ENCODE peak calls at places on chromosome 12, in four cellular contexts. One of them, this sample, is unnamed.
A peak's percentile ranks its signal among the peaks of the same experiment; 100 is the strongest.

GRCh38 chr12:51247523-51248206 is 9.0 kb downstream of the DAZAP2 start:
- DNase-seq in bronchial epithelial cell: no peak
- DNase-seq in fibroblast of lung: no peak
- DNase-seq in cardiac fibroblast: no peak
- DNase-seq in this sample: no peak

GRCh38 chr12:57755454-57756372 is 810 bp downstream of the MARCHF9 start:
- DNase-seq in cardiac fibroblast: no peak
- DNase-seq in fibroblast of lung: no peak
- DNase-seq in bronchial epithelial cell: no peak
- DNase-seq in this sample: no peak

GRCh38 chr12:78959556-78959955 is 95.0 kb downstream of the SYT1 start:
- DNase-seq in bronchial epithelial cell: no peak
- DNase-seq in cardiac fibroblast: no peak
- DNase-seq in fibroblast of lung: no peak
- DNase-seq in this sample: peak; percentile 32

GRCh38 chr12:19369691-19370148 is 69.6 kb upstream of the AEBP2 start:
- DNase-seq in bronchial epithelial cell: peak; percentile 85
- DNase-seq in fibroblast of lung: peak; percentile 85
- DNase-seq in cardiac fibroblast: peak; percentile 17
- DNase-seq in this sample: no peak

GRCh38 chr12:3365416-3366385 is 125.3 kb upstream of the PRMT8 start:
- DNase-seq in cardiac fibroblast: no peak
- DNase-seq in bronchial epithelial cell: peak; percentile 6
- DNase-seq in fibroblast of lung: no peak
- DNase-seq in this sample: no peak

GRCh38 chr12:25824729-25825128 is 133.8 kb upstream of the RASSF8 start:
- DNase-seq in bronchial epithelial cell: no peak
- DNase-seq in cardiac fibroblast: no peak
- DNase-seq in fibroblast of lung: no peak
- DNase-seq in this sample: no peak

GRCh38 chr12:112584266-112584722 is 165.5 kb downstream of the PTPN11 start:
- DNase-seq in cardiac fibroblast: peak; percentile 2
- DNase-seq in fibroblast of lung: no peak
- DNase-seq in bronchial epithelial cell: no peak
- DNase-seq in this sample: no peak

GRCh38 chr12:3745152-3745551 is 7.8 kb downstream of the CRACR2A start:
- DNase-seq in fibroblast of lung: no peak
- DNase-seq in cardiac fibroblast: no peak
- DNase-seq in bronchial epithelial cell: no peak
- DNase-seq in this sample: no peak

GRCh38 chr12:88684170-88684569 is 103.9 kb upstream of the KITLG start:
- DNase-seq in bronchial epithelial cell: no peak
- DNase-seq in fibroblast of lung: no peak
- DNase-seq in cardiac fibroblast: no peak
- DNase-seq in this sample: no peak

GRCh38 chr12:52175411-52176350 is 16.1 kb downstream of the KRT80 start:
- DNase-seq in bronchial epithelial cell: peak; percentile 92
- DNase-seq in cardiac fibroblast: peak; percentile 65
- DNase-seq in fibroblast of lung: peak; percentile 54
- DNase-seq in this sample: peak; percentile 87

GRCh38 chr12:54052745-54053624 is 650 bp upstream of the HOXC4 start:
- DNase-seq in fibroblast of lung: peak; percentile 14
- DNase-seq in cardiac fibroblast: no peak
- DNase-seq in bronchial epithelial cell: no peak
- DNase-seq in this sample: no peak

GRCh38 chr12:9634177-9634803 is 26.6 kb upstream of the KLRB1 start:
- DNase-seq in fibroblast of lung: peak; percentile 68
- DNase-seq in bronchial epithelial cell: peak; percentile 56
- DNase-seq in cardiac fibroblast: peak; percentile 73
- DNase-seq in this sample: peak; percentile 70

GRCh38 chr12:128583453-128583852 is 240.3 kb downstream of the SLC15A4 start:
- DNase-seq in bronchial epithelial cell: no peak
- DNase-seq in fibroblast of lung: no peak
- DNase-seq in cardiac fibroblast: no peak
- DNase-seq in this sample: no peak

GRCh38 chr12:10554228-10554970 is 48.7 kb downstream of the EIF2S3B start:
- DNase-seq in bronchial epithelial cell: no peak
- DNase-seq in cardiac fibroblast: no peak
- DNase-seq in fibroblast of lung: no peak
- DNase-seq in this sample: no peak

GRCh38 chr12:129847063-129847462 is 56.8 kb downstream of the TMEM132D start:
- DNase-seq in cardiac fibroblast: no peak
- DNase-seq in bronchial epithelial cell: no peak
- DNase-seq in fibroblast of lung: no peak
- DNase-seq in this sample: no peak

GRCh38 chr12:59393506-59393905 is 202.3 kb upstream of the SLC16A7 start:
- DNase-seq in cardiac fibroblast: no peak
- DNase-seq in bronchial epithelial cell: no peak
- DNase-seq in fibroblast of lung: no peak
- DNase-seq in this sample: no peak

GRCh38 chr12:111488271-111488670 is 82.5 kb downstream of the SH2B3 start:
- DNase-seq in fibroblast of lung: peak; percentile 28
- DNase-seq in cardiac fibroblast: peak; percentile 84
- DNase-seq in bronchial epithelial cell: no peak
- DNase-seq in this sample: no peak

GRCh38 chr12:56995201-56995929 is 11.0 kb downstream of the ZBTB39 start:
- DNase-seq in fibroblast of lung: no peak
- DNase-seq in bronchial epithelial cell: no peak
- DNase-seq in cardiac fibroblast: no peak
- DNase-seq in this sample: no peak

GRCh38 chr12:10243803-10244520 is 31.3 kb downstream of the GABARAPL1 start:
- DNase-seq in cardiac fibroblast: no peak
- DNase-seq in bronchial epithelial cell: no peak
- DNase-seq in fibroblast of lung: no peak
- DNase-seq in this sample: no peak

GRCh38 chr12:6951551-6952120 is 480 bp downstream of the PTPN6 start:
- DNase-seq in cardiac fibroblast: no peak
- DNase-seq in fibroblast of lung: no peak
- DNase-seq in bronchial epithelial cell: no peak
- DNase-seq in this sample: no peak
- H3K4me3 ChIP-seq in cardiac fibroblast: no peak overlapping the region
- H3K4me3 ChIP-seq in fibroblast of lung: no peak overlapping the region
- H3K4me3 ChIP-seq in bronchial epithelial cell: no peak overlapping the region
- H3K4me3 ChIP-seq in this sample: no peak overlapping the region

GRCh38 chr12:75660805-75661404 is 149.5 kb upstream of the KRR1 start:
- DNase-seq in cardiac fibroblast: peak; percentile 74
- DNase-seq in fibroblast of lung: peak; percentile 30
- DNase-seq in bronchial epithelial cell: peak; percentile 97
- DNase-seq in this sample: peak; percentile 50

GRCh38 chr12:75658826-75659823 is 147.7 kb upstream of the KRR1 start:
- DNase-seq in bronchial epithelial cell: peak; percentile 90
- DNase-seq in cardiac fibroblast: peak; percentile 90
- DNase-seq in fibroblast of lung: peak; percentile 69
- DNase-seq in this sample: peak; percentile 77

GRCh38 chr12:75661927-75662326 is 150.5 kb upstream of the KRR1 start:
- DNase-seq in cardiac fibroblast: peak; percentile 52
- DNase-seq in bronchial epithelial cell: no peak
- DNase-seq in fibroblast of lung: peak; percentile 91
- DNase-seq in this sample: peak; percentile 74

GRCh38 chr12:75658286-75658685 is 146.9 kb upstream of the KRR1 start:
- DNase-seq in bronchial epithelial cell: peak; percentile 29
- DNase-seq in fibroblast of lung: no peak
- DNase-seq in cardiac fibroblast: no peak
- DNase-seq in this sample: no peak

GRCh38 chr12:75660107-75660530 is 148.7 kb upstream of the KRR1 start:
- DNase-seq in fibroblast of lung: peak; percentile 93
- DNase-seq in cardiac fibroblast: peak; percentile 86
- DNase-seq in bronchial epithelial cell: peak; percentile 99
- DNase-seq in this sample: peak; percentile 15
- H3K4me3 ChIP-seq in fibroblast of lung: no peak overlapping the region
- H3K4me3 ChIP-seq in cardiac fibroblast: no peak overlapping the region
- H3K4me3 ChIP-seq in bronchial epithelial cell: no peak overlapping the region
- H3K4me3 ChIP-seq in this sample: no peak overlapping the region

GRCh38 chr12:80135624-80136023 is 36.3 kb downstream of the OTOGL start:
- DNase-seq in bronchial epithelial cell: no peak
- DNase-seq in fibroblast of lung: no peak
- DNase-seq in cardiac fibroblast: no peak
- DNase-seq in this sample: no peak
- H3K4me3 ChIP-seq in bronchial epithelial cell: no peak overlapping the region
- H3K4me3 ChIP-seq in fibroblast of lung: no peak overlapping the region
- H3K4me3 ChIP-seq in cardiac fibroblast: no peak overlapping the region
- H3K4me3 ChIP-seq in this sample: no peak overlapping the region

GRCh38 chr12:105231396-105231795 is 4.6 kb downstream of the APPL2 start:
- DNase-seq in cardiac fibroblast: no peak
- DNase-seq in fibroblast of lung: no peak
- DNase-seq in bronchial epithelial cell: no peak
- DNase-seq in this sample: no peak

GRCh38 chr12:105235299-105235746 is 651 bp downstream of the APPL2 start:
- DNase-seq in bronchial epithelial cell: peak; percentile 71
- DNase-seq in cardiac fibroblast: peak; percentile 37
- DNase-seq in fibroblast of lung: no peak
- DNase-seq in this sample: peak; percentile 50

GRCh38 chr12:105235747-105236476 is at the start of gene APPL2:
- DNase-seq in cardiac fibroblast: peak; percentile 88
- DNase-seq in bronchial epithelial cell: peak; percentile 54
- DNase-seq in fibroblast of lung: peak; percentile 89
- DNase-seq in this sample: peak; percentile 87

GRCh38 chr12:105234197-105234596 is 1.8 kb downstream of the APPL2 start:
- DNase-seq in fibroblast of lung: no peak
- DNase-seq in bronchial epithelial cell: no peak
- DNase-seq in cardiac fibroblast: no peak
- DNase-seq in this sample: peak; percentile 6

GRCh38 chr12:105233045-105233905 is 2.7 kb downstream of the APPL2 start:
- DNase-seq in fibroblast of lung: no peak
- DNase-seq in bronchial epithelial cell: no peak
- DNase-seq in cardiac fibroblast: no peak
- DNase-seq in this sample: no peak
- H3K4me3 ChIP-seq in fibroblast of lung: no peak overlapping the region
- H3K4me3 ChIP-seq in bronchial epithelial cell: no peak overlapping the region
- H3K4me3 ChIP-seq in cardiac fibroblast: no peak overlapping the region
- H3K4me3 ChIP-seq in this sample: no peak overlapping the region